ENCODE peak calls at places on chromosomes 2 and 18, in four cellular contexts. One of them, this sample, is unnamed. For H3K27me3, the result is how much of the 10 kb centered on the place peaks cover.

GRCh38 chr2:222319576-222320440 is 21.0 kb upstream of the PAX3 start:
- DNase-seq in body of pancreas: no peak
- DNase-seq in WERI-Rb-1: no peak
- DNase-seq in colonic mucosa: peak
- DNase-seq in this sample: peak

GRCh38 chr2:231191896-231192872 is 6.2 kb upstream of the ARMC9 start:
- DNase-seq in WERI-Rb-1: peak
- DNase-seq in colonic mucosa: peak
- DNase-seq in body of pancreas: peak
- DNase-seq in this sample: peak

GRCh38 chr2:239015769-239016675 is 168.1 kb downstream of the TWIST2 start:
- DNase-seq in body of pancreas: no peak
- DNase-seq in colonic mucosa: no peak
- DNase-seq in WERI-Rb-1: no peak
- DNase-seq in this sample: no peak

GRCh38 chr18:49008156-49008555 is 57.4 kb upstream of the SMAD7 start:
- DNase-seq in body of pancreas: no peak
- DNase-seq in WERI-Rb-1: no peak
- DNase-seq in colonic mucosa: no peak
- DNase-seq in this sample: no peak

GRCh38 chr2:201414099-201415023 is 36.9 kb downstream of the TRAK2 start:
- DNase-seq in WERI-Rb-1: no peak
- DNase-seq in colonic mucosa: no peak
- DNase-seq in body of pancreas: no peak
- DNase-seq in this sample: no peak

GRCh38 chr18:79826966-79827365 is 29.2 kb downstream of the KCNG2 start:
- DNase-seq in colonic mucosa: no peak
- DNase-seq in body of pancreas: no peak
- DNase-seq in WERI-Rb-1: peak
- DNase-seq in this sample: no peak

GRCh38 chr2:68813596-68813995 is 57.6 kb downstream of the BMP10 start:
- DNase-seq in WERI-Rb-1: no peak
- DNase-seq in colonic mucosa: no peak
- DNase-seq in body of pancreas: no peak
- DNase-seq in this sample: no peak

GRCh38 chr2:177335917-177336450 is 56.6 kb upstream of the AGPS start:
- DNase-seq in colonic mucosa: no peak
- DNase-seq in body of pancreas: no peak
- DNase-seq in WERI-Rb-1: no peak
- DNase-seq in this sample: no peak

GRCh38 chr2:127017548-127017947 is 89.4 kb downstream of the BIN1 start:
- DNase-seq in WERI-Rb-1: no peak
- DNase-seq in body of pancreas: no peak
- DNase-seq in colonic mucosa: no peak
- DNase-seq in this sample: no peak

GRCh38 chr18:36580266-36580665 is 248.5 kb downstream of the TPGS2 start:
- DNase-seq in body of pancreas: no peak
- DNase-seq in colonic mucosa: no peak
- DNase-seq in WERI-Rb-1: no peak
- DNase-seq in this sample: no peak

GRCh38 chr2:205686231-205687017 is 4.1 kb downstream of the NRP2 start:
- DNase-seq in body of pancreas: no peak
- DNase-seq in colonic mucosa: no peak
- DNase-seq in WERI-Rb-1: no peak
- DNase-seq in this sample: peak

GRCh38 chr2:46471-47345 is at the start of gene FAM110C:
- DNase-seq in WERI-Rb-1: peak
- DNase-seq in body of pancreas: peak
- DNase-seq in colonic mucosa: peak
- DNase-seq in this sample: no peak

GRCh38 chr2:8448822-8449577 is 232.9 kb upstream of the ID2 start:
- DNase-seq in body of pancreas: no peak
- DNase-seq in WERI-Rb-1: no peak
- DNase-seq in colonic mucosa: no peak
- DNase-seq in this sample: peak

GRCh38 chr18:3411854-3412268 is 38.1 kb upstream of the TGIF1 start:
- DNase-seq in colonic mucosa: peak
- DNase-seq in WERI-Rb-1: no peak
- DNase-seq in body of pancreas: no peak
- DNase-seq in this sample: no peak

GRCh38 chr2:221969087-221969829 is 329.5 kb downstream of the PAX3 start:
- DNase-seq in colonic mucosa: no peak
- DNase-seq in WERI-Rb-1: peak
- DNase-seq in body of pancreas: peak
- DNase-seq in this sample: peak

GRCh38 chr2:239216614-239217273 is 184.1 kb downstream of the HDAC4 start:
- DNase-seq in WERI-Rb-1: no peak
- DNase-seq in colonic mucosa: no peak
- DNase-seq in body of pancreas: no peak
- DNase-seq in this sample: no peak

GRCh38 chr2:8669157-8669852 is 12.6 kb upstream of the ID2 start:
- DNase-seq in body of pancreas: no peak
- DNase-seq in colonic mucosa: no peak
- DNase-seq in WERI-Rb-1: no peak
- DNase-seq in this sample: no peak

GRCh38 chr18:32695534-32695933 is 77.3 kb downstream of the KLHL14 start:
- DNase-seq in body of pancreas: no peak
- DNase-seq in WERI-Rb-1: no peak
- DNase-seq in colonic mucosa: no peak
- DNase-seq in this sample: no peak

GRCh38 chr2:152354069-152354755 is 19.2 kb downstream of the FMNL2 start:
- DNase-seq in WERI-Rb-1: no peak
- DNase-seq in body of pancreas: no peak
- DNase-seq in colonic mucosa: no peak
- DNase-seq in this sample: no peak

GRCh38 chr18:48882379-48882778 is 68.4 kb downstream of the SMAD7 start:
- DNase-seq in WERI-Rb-1: no peak
- DNase-seq in body of pancreas: no peak
- DNase-seq in colonic mucosa: no peak
- DNase-seq in this sample: no peak

GRCh38 chr18:10264260-10264659 is 190.2 kb upstream of the APCDD1 start:
- DNase-seq in colonic mucosa: no peak
- DNase-seq in WERI-Rb-1: no peak
- DNase-seq in body of pancreas: no peak
- DNase-seq in this sample: no peak

GRCh38 chr2:138421971-138422335 is 79.6 kb upstream of the SPOPL start:
- DNase-seq in colonic mucosa: no peak
- DNase-seq in WERI-Rb-1: no peak
- DNase-seq in body of pancreas: peak
- DNase-seq in this sample: no peak

GRCh38 chr2:3738454-3738853 is 35.1 kb downstream of the DCDC2C start:
- DNase-seq in body of pancreas: no peak
- DNase-seq in WERI-Rb-1: peak
- DNase-seq in colonic mucosa: no peak
- DNase-seq in this sample: peak

GRCh38 chr2:67215214-67215613 is 181.9 kb upstream of the ETAA1 start:
- DNase-seq in body of pancreas: peak
- DNase-seq in colonic mucosa: peak
- DNase-seq in WERI-Rb-1: peak
- DNase-seq in this sample: peak

GRCh38 chr2:151760139-151760650 is 25.9 kb upstream of the NEB start:
- DNase-seq in colonic mucosa: no peak
- DNase-seq in WERI-Rb-1: no peak
- DNase-seq in body of pancreas: no peak
- DNase-seq in this sample: no peak

GRCh38 chr2:236376566-236377244 is 112.5 kb upstream of the ASB18 start:
- DNase-seq in body of pancreas: no peak
- DNase-seq in colonic mucosa: no peak
- DNase-seq in WERI-Rb-1: no peak
- DNase-seq in this sample: no peak

GRCh38 chr18:76518543-76519155 is 23.6 kb upstream of the ZNF516 start:
- DNase-seq in body of pancreas: peak
- DNase-seq in colonic mucosa: peak
- DNase-seq in WERI-Rb-1: no peak
- DNase-seq in this sample: no peak

GRCh38 chr2:41922177-41922576 is 125.6 kb upstream of the PKDCC start:
- DNase-seq in colonic mucosa: no peak
- DNase-seq in WERI-Rb-1: no peak
- DNase-seq in body of pancreas: no peak
- DNase-seq in this sample: no peak

GRCh38 chr2:159199236-159199635 is 87.3 kb downstream of the WDSUB1 start:
- DNase-seq in colonic mucosa: no peak
- DNase-seq in body of pancreas: no peak
- DNase-seq in WERI-Rb-1: no peak
- DNase-seq in this sample: no peak

DNA sequence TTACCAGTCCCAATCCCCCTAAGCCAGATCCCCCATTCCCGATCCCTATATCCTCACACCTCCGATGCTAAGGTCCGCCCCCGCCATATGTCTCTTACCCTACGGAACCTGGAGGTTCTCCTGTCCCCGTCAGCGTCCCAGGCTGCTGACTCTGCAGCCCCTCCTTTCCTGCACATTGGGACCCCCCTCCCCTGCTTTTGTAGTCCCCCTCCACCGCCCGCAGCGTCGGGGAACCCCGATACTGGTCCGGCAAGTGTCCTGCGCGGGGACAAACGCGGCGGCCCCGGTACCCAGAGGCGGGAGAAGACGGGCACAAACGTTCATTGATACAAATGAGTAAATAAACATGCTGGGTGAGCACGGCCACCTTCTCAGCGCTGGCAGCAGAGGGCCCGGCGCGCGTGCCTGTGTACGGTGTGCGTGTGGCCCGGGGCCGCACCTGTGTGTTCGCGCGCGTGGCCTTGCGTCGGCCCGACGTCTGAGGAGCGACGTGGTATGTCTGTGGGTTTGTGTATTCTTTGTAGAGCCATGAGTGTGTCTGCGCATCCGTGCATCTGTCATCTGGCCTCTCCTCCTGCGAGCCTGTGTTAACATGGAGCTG is 2.0 kb upstream of the CYP26B1 start:
- DNase-seq in WERI-Rb-1: peak
- DNase-seq in colonic mucosa: no peak
- DNase-seq in body of pancreas: peak
- DNase-seq in this sample: no peak
- H3K27me3 ChIP-seq in WERI-Rb-1: half or more
- H3K27me3 ChIP-seq in colonic mucosa: under half
- H3K27me3 ChIP-seq in body of pancreas: under half
- H3K27me3 ChIP-seq in this sample: half or more

GRCh38 chr2:70852824-70853223 is 17.2 kb upstream of the CD207 start:
- DNase-seq in colonic mucosa: no peak
- DNase-seq in body of pancreas: no peak
- DNase-seq in WERI-Rb-1: no peak
- DNase-seq in this sample: no peak
- H3K27me3 ChIP-seq in colonic mucosa: under half
- H3K27me3 ChIP-seq in body of pancreas: under half
- H3K27me3 ChIP-seq in WERI-Rb-1: under half
- H3K27me3 ChIP-seq in this sample: under half

DNA sequence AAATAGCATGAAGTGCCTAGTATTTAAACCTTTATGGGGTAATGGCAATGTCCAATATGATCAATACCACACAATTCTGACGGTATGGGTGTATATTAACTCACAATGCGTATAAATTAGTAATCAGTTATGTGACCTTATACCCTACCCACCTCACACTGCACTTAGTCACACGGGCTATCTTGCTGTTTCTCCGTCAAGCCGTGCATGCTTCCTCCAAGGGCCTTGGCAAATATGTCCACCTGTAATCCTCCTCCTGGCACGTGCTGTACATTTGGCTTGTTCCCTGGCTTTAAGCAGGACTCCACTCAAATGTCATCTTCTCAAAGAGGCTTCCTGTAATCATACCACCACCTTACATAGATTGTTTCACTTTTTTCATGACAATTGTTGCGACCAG is 12.2 kb downstream of the TNFRSF11A start:
- DNase-seq in WERI-Rb-1: no peak
- DNase-seq in body of pancreas: no peak
- DNase-seq in colonic mucosa: no peak
- DNase-seq in this sample: no peak
- H3K27me3 ChIP-seq in WERI-Rb-1: under half
- H3K27me3 ChIP-seq in body of pancreas: under half
- H3K27me3 ChIP-seq in colonic mucosa: under half
- H3K27me3 ChIP-seq in this sample: under half

GRCh38 chr2:176164803-176165597 is 7.9 kb downstream of the HOXD3 start:
- DNase-seq in colonic mucosa: no peak
- DNase-seq in body of pancreas: no peak
- DNase-seq in WERI-Rb-1: no peak
- DNase-seq in this sample: no peak
- H3K27me3 ChIP-seq in colonic mucosa: under half
- H3K27me3 ChIP-seq in body of pancreas: under half
- H3K27me3 ChIP-seq in WERI-Rb-1: half or more
- H3K27me3 ChIP-seq in this sample: under half

GRCh38 chr18:13915973-13916372 is 637 bp upstream of the MC2R start:
- DNase-seq in WERI-Rb-1: no peak
- DNase-seq in body of pancreas: peak
- DNase-seq in colonic mucosa: no peak
- DNase-seq in this sample: no peak
- H3K27me3 ChIP-seq in WERI-Rb-1: half or more
- H3K27me3 ChIP-seq in body of pancreas: under half
- H3K27me3 ChIP-seq in colonic mucosa: under half
- H3K27me3 ChIP-seq in this sample: under half